ENCODE peak calls at places on chromosomes 2 and 18, in seven cellular contexts. Q is prostate gland; S is PC-3; K is neural progenitor cell; J is cardiac muscle cell; X is upper lobe of left lung; F is CD8-positive, alpha-beta T cell. V is an unnamed sample.

GRCh38 chr2:165113414-165113813 is 90.4 kb downstream of the SCN3A start:
- DNase-seq in F (no peak), J (peak; percentile 3), S (no peak), K (no peak), X (no peak), Q (no peak), V (no peak)

GRCh38 chr18:75422341-75422910 is 5.1 kb downstream of the SMIM21 start:
- DNase-seq in S (no peak), X (no peak), F (no peak), J (peak; percentile 37), K (no peak), Q (no peak), V (no peak)

GRCh38 chr18:26655614-26656400 is 107.5 kb upstream of the KCTD1 start:
- DNase-seq in S (peak; percentile 59), F (no peak), Q (peak; percentile 49), K (peak; percentile 76), X (peak; percentile 45), J (peak; percentile 63), V (peak; percentile 64)

GRCh38 chr2:8822218-8822617 is 15.2 kb downstream of the KIDINS220 start:
- DNase-seq in S (no peak), J (peak; percentile 34), X (peak; percentile 71), Q (no peak), K (no peak), F (no peak), V (no peak)

GRCh38 chr2:171260471-171261424 is 100.1 kb upstream of the TLK1 start:
- DNase-seq in F (no peak), K (no peak), X (no peak), Q (no peak), S (peak; percentile 12), J (no peak), V (no peak)

GRCh38 chr2:232501794-232502499 is 14.3 kb upstream of the ECEL1 start:
- DNase-seq in S (no peak), J (no peak), X (no peak), Q (no peak), K (no peak), F (no peak), V (no peak)

GRCh38 chr2:7792031-7792651 is 874.9 kb downstream of the RNF144A start:
- DNase-seq in K (no peak), Q (peak; percentile 82), J (no peak), X (peak; percentile 42), S (peak; percentile 73), F (no peak), V (no peak)

GRCh38 chr2:241701155-241701404 is 759 bp upstream of the ING5 start:
- DNase-seq in K (no peak), J (no peak), X (no peak), S (no peak), F (no peak), Q (no peak), V (no peak)

GRCh38 chr2:2663401-2664036 is 332.4 kb upstream of the MYT1L start:
- DNase-seq in J (no peak), F (no peak), S (peak; percentile 21), X (no peak), Q (no peak), K (no peak), V (no peak)

GRCh38 chr18:13455960-13456471 is 237.5 kb downstream of the LDLRAD4 start:
- DNase-seq in Q (no peak), K (no peak), S (no peak), F (no peak), J (no peak), X (no peak), V (no peak)

GRCh38 chr2:238240761-238241711 is 1.2 kb upstream of the HES6 start:
- DNase-seq in Q (peak; percentile 63), K (peak; percentile 96), F (no peak), S (peak; percentile 70), X (peak; percentile 63), J (peak; percentile 30), V (peak; percentile 66)

GRCh38 chr2:238231251-238231793 is 8.5 kb downstream of the HES6 start:
- DNase-seq in J (peak; percentile 81), Q (no peak), K (peak; percentile 93), F (peak; percentile 72), X (peak; percentile 88), S (no peak), V (no peak)

GRCh38 chr2:151638188-151638933 is 95.9 kb downstream of the NEB start:
- DNase-seq in F (peak; percentile 21), J (no peak), Q (peak; percentile 27), S (peak; percentile 12), K (no peak), X (no peak), V (no peak)

GRCh38 chr2:236173734-236174607 is 5.8 kb upstream of the GBX2 start:
- DNase-seq in S (no peak), Q (no peak), J (no peak), X (no peak), F (no peak), K (peak; percentile 9), V (no peak)

GRCh38 chr18:48790226-48790863 is 160.4 kb downstream of the SMAD7 start:
- DNase-seq in F (no peak), K (no peak), J (peak; percentile 67), S (no peak), X (peak; percentile 92), Q (no peak), V (no peak)

GRCh38 chr18:48792611-48793368 is 158.0 kb downstream of the SMAD7 start:
- DNase-seq in J (no peak), Q (no peak), X (no peak), F (no peak), S (no peak), K (no peak), V (no peak)

GRCh38 chr18:48790869-48791635 is 159.7 kb downstream of the SMAD7 start:
- DNase-seq in K (no peak), X (peak; percentile 27), Q (no peak), J (no peak), F (no peak), S (no peak), V (no peak)

GRCh38 chr18:48792141-48792540 is 158.6 kb downstream of the SMAD7 start:
- DNase-seq in Q (no peak), S (no peak), X (peak; percentile 9), J (no peak), K (no peak), F (no peak), V (no peak)

DNA sequence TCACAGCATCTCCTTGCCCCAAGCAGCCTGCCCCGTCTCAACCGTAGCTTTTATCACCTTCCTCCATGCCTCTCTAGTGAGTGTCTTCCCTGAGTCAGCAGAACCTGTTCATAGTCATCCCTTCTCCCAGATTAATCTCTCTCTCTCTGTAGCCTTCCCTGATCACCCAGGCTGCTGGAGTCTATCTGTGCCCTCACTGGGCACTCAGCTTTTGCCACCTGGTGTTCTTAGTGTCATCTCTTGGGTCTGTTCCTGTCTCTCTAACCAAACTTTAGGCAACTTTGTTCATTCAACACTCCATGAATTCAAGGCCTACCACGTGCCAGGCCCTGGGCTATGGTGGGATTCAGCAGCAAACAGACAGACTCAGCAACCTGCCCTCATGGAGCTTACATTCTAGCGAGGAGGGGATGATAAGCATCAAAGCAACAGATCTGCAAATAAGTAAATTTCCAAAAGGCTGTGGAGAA is 159.1 kb downstream of the SMAD7 start:
- DNase-seq in Q (no peak), K (no peak), J (no peak), F (no peak), S (no peak), X (peak; percentile 14), V (no peak)
- H3K4me3 ChIP-seq in Q (no peak overlapping the region), K (no peak overlapping the region), J (no peak overlapping the region), F (no peak overlapping the region), S (no peak overlapping the region), X (no peak overlapping the region), V (no peak overlapping the region)

DNA sequence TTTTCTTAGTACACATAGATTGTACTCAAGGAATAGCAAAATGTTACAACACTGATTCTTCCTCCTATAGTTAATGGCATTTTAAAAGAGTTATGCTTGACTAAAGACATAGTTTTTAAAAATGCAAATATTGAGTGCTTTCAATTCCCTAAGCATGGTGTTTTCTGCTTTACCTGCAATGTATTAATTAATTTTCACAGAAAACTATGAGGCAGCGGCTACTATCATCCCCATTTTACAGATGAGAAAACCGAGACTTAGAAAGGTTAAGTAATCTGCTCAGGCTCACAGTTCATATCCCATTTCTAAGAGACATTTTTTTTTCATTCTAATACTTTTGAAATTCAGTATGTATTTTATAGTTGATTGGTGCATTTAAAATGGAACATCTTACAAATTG is 38.0 kb downstream of the BMP10 start:
- DNase-seq in X (no peak), Q (no peak), S (no peak), J (no peak), K (no peak), F (no peak), V (no peak)
- H3K4me1 ChIP-seq in X (peaks cover 56% of the 10 kb centered on the region), Q (peaks cover 4% of the 10 kb centered on the region), S (peaks cover 26% of the 10 kb centered on the region), J (peaks cover 6% of the 10 kb centered on the region), K (no peaks in the 10 kb centered on the region), F (peaks cover 49% of the 10 kb centered on the region), V (peaks cover 3% of the 10 kb centered on the region)

GRCh38 chr2:96822786-96823185 is 6.7 kb downstream of the CNNM3 start:
- DNase-seq in Q (no peak), S (no peak), X (no peak), F (no peak), J (no peak), K (no peak), V (no peak)

GRCh38 chr2:96819101-96819875 is 3.2 kb downstream of the CNNM3 start:
- DNase-seq in F (no peak), J (no peak), K (no peak), Q (no peak), X (peak; percentile 76), S (no peak), V (no peak)

GRCh38 chr2:96821113-96821512 is 5.0 kb downstream of the CNNM3 start:
- DNase-seq in Q (no peak), S (no peak), X (no peak), K (no peak), J (no peak), F (no peak), V (no peak)

GRCh38 chr2:96817882-96818281 is 1.8 kb downstream of the CNNM3 start:
- DNase-seq in X (no peak), F (no peak), K (no peak), S (no peak), Q (no peak), J (no peak), V (no peak)

GRCh38 chr2:96819876-96820511 is 3.9 kb downstream of the CNNM3 start:
- DNase-seq in X (no peak), K (no peak), S (no peak), J (no peak), Q (no peak), F (no peak), V (no peak)
- H3K4me3 ChIP-seq in X (no peak overlapping the region), K (no peak overlapping the region), S (no peak overlapping the region), J (no peak overlapping the region), Q (no peak overlapping the region), F (no peak overlapping the region), V (no peak overlapping the region)

GRCh38 chr2:226184940-226185575 is 614.6 kb downstream of the IRS1 start:
- DNase-seq in J (peak; percentile 52), K (no peak), X (no peak), Q (no peak), S (no peak), F (no peak), V (peak; percentile 10)

GRCh38 chr2:226189061-226189460 is 610.6 kb downstream of the IRS1 start:
- DNase-seq in X (no peak), S (no peak), Q (peak; percentile 14), F (no peak), K (no peak), J (no peak), V (no peak)

GRCh38 chr2:226185613-226186211 is 613.9 kb downstream of the IRS1 start:
- DNase-seq in K (peak; percentile 43), F (no peak), S (peak; percentile 92), J (peak; percentile 91), Q (peak; percentile 8), X (no peak), V (peak; percentile 57)

GRCh38 chr2:226187601-226188000 is 612.0 kb downstream of the IRS1 start:
- DNase-seq in Q (no peak), J (peak; percentile 54), S (no peak), X (no peak), K (no peak), F (no peak), V (no peak)

GRCh38 chr2:226187126-226187525 is 612.5 kb downstream of the IRS1 start:
- DNase-seq in K (no peak), S (no peak), F (no peak), Q (no peak), J (no peak), X (no peak), V (no peak)
- H3K4me1 ChIP-seq in K (peaks cover 19% of the 10 kb centered on the region), S (peaks cover 47% of the 10 kb centered on the region), F (no peaks in the 10 kb centered on the region), Q (no peaks in the 10 kb centered on the region), J (no peaks in the 10 kb centered on the region), X (peaks cover 4% of the 10 kb centered on the region), V (peaks cover 26% of the 10 kb centered on the region)

V was measured in HAP-1.